ENCODE peak calls at places on chromosome 11, in seven cellular contexts. E is NB4, S is body of pancreas, V is neural progenitor cell, P is spleen, B is tibial artery, X is WTC11. U is an unnamed sample.

GRCh38 chr11:68373189-68373809 is 60.9 kb downstream of the LRP5 start:
- DNase-seq in V (no peak), P (no peak), E (no peak), B (peak), S (no peak), X (no peak), U (peak)

GRCh38 chr11:76788661-76789442 is 5.7 kb downstream of the TSKU start:
- DNase-seq in V (no peak), S (peak), P (peak), X (no peak), E (no peak), B (peak), U (no peak)

GRCh38 chr11:110479445-110480101 is 49.8 kb downstream of the FDX1 start:
- DNase-seq in S (no peak), X (no peak), E (peak), B (no peak), V (no peak), P (no peak), U (no peak)

GRCh38 chr11:2212411-2213251 is 41.0 kb upstream of the TH start:
- DNase-seq in P (peak), E (no peak), B (peak), S (peak), V (no peak), X (no peak), U (peak)

GRCh38 chr11:61028135-61028729 is 56.8 kb downstream of the CD6 start:
- DNase-seq in E (no peak), P (peak), B (no peak), X (no peak), V (no peak), S (no peak), U (no peak)

GRCh38 chr11:99268895-99269294 is 248.1 kb downstream of the CNTN5 start:
- DNase-seq in V (no peak), E (no peak), P (no peak), X (no peak), S (no peak), B (no peak), U (no peak)

GRCh38 chr11:41309716-41310115 is 149.7 kb downstream of the LRRC4C start:
- DNase-seq in E (no peak), X (peak), S (no peak), B (no peak), V (peak), P (no peak), U (no peak)

GRCh38 chr11:125370561-125371389 is 125.3 kb downstream of the FEZ1 start:
- DNase-seq in V (peak), X (no peak), E (no peak), P (peak), B (no peak), S (no peak), U (no peak)

GRCh38 chr11:122071680-122072321 is 44.2 kb downstream of the BLID start:
- DNase-seq in E (no peak), X (peak), S (no peak), P (no peak), V (peak), B (no peak), U (no peak)

GRCh38 chr11:31050061-31050790 is 319.3 kb downstream of the DCDC1 start:
- DNase-seq in P (no peak), X (no peak), S (no peak), V (no peak), B (no peak), E (no peak), U (no peak)

GRCh38 chr11:19715373-19715772 is 2.7 kb downstream of the NAV2 start:
- DNase-seq in E (no peak), V (no peak), P (no peak), B (peak), X (no peak), S (peak), U (no peak)

GRCh38 chr11:26944866-26945664 is 48.8 kb upstream of the FIBIN start:
- DNase-seq in E (no peak), V (no peak), B (no peak), S (no peak), P (no peak), X (no peak), U (no peak)

GRCh38 chr11:12174145-12175143 is 64.1 kb downstream of the MICAL2 start:
- DNase-seq in S (no peak), X (no peak), E (peak), V (no peak), P (no peak), B (no peak), U (no peak)

GRCh38 chr11:13826505-13827278 is 135.8 kb upstream of the SPON1 start:
- DNase-seq in S (no peak), V (no peak), P (no peak), X (no peak), B (no peak), E (no peak), U (no peak)

GRCh38 chr11:120272303-120272702 is 32.4 kb downstream of the POU2F3 start:
- DNase-seq in X (no peak), P (no peak), S (no peak), B (no peak), V (no peak), E (no peak), U (no peak)

GRCh38 chr11:128666397-128666796 is 27.5 kb upstream of the FLI1 start:
- DNase-seq in P (no peak), S (no peak), V (no peak), B (no peak), X (no peak), E (no peak), U (no peak)

GRCh38 chr11:130633466-130633865 is 185.0 kb downstream of the ADAMTS15 start:
- DNase-seq in X (no peak), P (no peak), S (no peak), B (no peak), E (no peak), V (no peak), U (no peak)

GRCh38 chr11:121936781-121937447 is 179.1 kb downstream of the BLID start:
- DNase-seq in B (no peak), X (no peak), S (no peak), P (no peak), E (no peak), V (no peak), U (no peak)

GRCh38 chr11:15097411-15097810 is 17.3 kb upstream of the INSC start:
- DNase-seq in X (no peak), E (no peak), P (no peak), V (no peak), B (no peak), S (no peak), U (no peak)
- TF ChIP-seq CTCF in X (no peak), E (no peak), P (no peak), V (no peak), B (no peak), S (no peak), U (no peak)

DNA sequence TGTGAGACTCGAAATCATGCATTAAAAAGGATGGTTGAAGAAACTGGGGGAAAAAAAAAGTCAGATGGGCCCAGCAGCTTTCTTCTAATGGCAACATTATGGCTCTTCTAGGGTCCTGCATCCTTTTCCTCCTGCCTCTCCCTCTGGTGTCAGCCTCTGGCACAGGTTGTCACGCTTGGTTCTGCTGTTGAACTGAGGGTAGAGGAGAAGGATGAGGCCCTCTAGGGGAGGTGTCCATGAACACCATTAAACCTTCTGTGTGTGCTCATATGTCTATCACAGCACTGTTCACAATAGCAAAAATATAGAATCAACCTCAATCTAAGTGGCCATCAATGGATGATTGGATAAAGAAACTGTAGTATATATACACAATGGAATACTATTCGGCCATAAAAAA is 36.0 kb downstream of the BUD13 start:
- DNase-seq in V (no peak), X (no peak), P (peak), E (peak), S (no peak), B (no peak), U (no peak)
- TF ChIP-seq CTCF in V (no peak), X (no peak), P (no peak), E (peak), S (no peak), B (no peak), U (no peak)

GRCh38 chr11:126515501-126515900 is 160.0 kb downstream of the ST3GAL4 start:
- DNase-seq in E (no peak), X (no peak), V (no peak), S (no peak), B (no peak), P (peak), U (no peak)

GRCh38 chr11:126521196-126521595 is 165.7 kb downstream of the ST3GAL4 start:
- DNase-seq in B (no peak), S (no peak), X (no peak), P (peak), E (no peak), V (no peak), U (no peak)

GRCh38 chr11:126519653-126520573 is 164.4 kb downstream of the ST3GAL4 start:
- DNase-seq in V (no peak), P (peak), E (no peak), B (no peak), S (no peak), X (no peak), U (peak)

GRCh38 chr11:126518996-126519351 is 163.5 kb downstream of the ST3GAL4 start:
- DNase-seq in V (no peak), E (no peak), S (no peak), P (peak), X (no peak), B (no peak), U (no peak)

DNA sequence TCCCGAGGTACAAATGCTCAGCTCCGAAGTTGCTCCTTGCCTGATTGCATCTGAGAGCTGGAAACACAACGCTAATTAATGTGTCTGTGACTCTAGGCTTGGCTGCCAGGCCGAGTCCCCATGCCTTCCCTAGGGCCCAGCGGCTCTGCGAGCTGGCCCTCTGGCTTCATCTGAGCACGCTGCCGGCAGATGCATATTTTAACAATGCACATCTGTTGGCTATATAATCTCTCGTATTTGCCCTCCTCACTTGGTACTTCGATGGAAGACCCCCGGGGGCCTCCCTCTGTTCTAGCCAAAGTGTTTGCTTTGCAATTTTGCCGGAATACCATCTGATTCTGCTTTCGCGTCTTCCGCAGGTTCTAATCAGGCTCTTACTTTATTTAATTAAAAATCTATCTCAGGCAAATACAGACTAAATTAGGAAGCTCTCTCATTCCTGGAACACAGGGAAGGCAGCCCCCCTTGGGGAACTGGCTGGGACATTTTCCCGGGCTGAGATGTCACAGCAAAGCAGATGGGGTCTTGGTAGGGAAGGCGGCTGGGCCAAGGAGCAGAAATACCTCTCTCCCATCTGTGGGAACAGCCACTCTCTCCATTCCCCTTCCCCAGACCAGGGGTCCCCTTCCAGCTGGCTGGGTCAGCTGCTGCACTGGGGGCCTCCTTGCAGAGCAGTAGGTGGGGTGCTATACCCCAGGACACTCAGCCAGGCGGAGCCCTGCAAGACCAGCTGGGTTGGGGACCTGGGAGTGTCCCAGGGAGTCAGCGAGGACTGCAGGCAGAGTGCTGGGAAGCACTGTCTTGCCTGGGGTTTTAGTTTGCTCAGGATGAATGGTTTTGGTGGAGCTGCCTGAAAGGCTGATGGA is 162.9 kb downstream of the ST3GAL4 start:
- DNase-seq in E (no peak), V (no peak), X (no peak), P (peak), B (no peak), S (no peak), U (no peak)
- TF ChIP-seq CTCF in E (no peak), V (no peak), X (no peak), P (no peak), B (no peak), S (no peak), U (no peak)

GRCh38 chr11:57641426-57641825 is 8.3 kb downstream of the YPEL4 start:
- DNase-seq in X (no peak), P (no peak), E (peak), B (no peak), V (peak), S (no peak), U (no peak)

GRCh38 chr11:57640068-57640800 is 9.5 kb downstream of the YPEL4 start:
- DNase-seq in P (no peak), S (no peak), E (no peak), X (no peak), B (no peak), V (no peak), U (no peak)

GRCh38 chr11:57639321-57640067 is 10.2 kb downstream of the YPEL4 start:
- DNase-seq in S (no peak), B (no peak), V (peak), P (no peak), E (peak), X (peak), U (no peak)

GRCh38 chr11:57638811-57639320 is 10.8 kb downstream of the YPEL4 start:
- DNase-seq in X (peak), E (no peak), V (peak), P (no peak), B (no peak), S (no peak), U (no peak)

DNA sequence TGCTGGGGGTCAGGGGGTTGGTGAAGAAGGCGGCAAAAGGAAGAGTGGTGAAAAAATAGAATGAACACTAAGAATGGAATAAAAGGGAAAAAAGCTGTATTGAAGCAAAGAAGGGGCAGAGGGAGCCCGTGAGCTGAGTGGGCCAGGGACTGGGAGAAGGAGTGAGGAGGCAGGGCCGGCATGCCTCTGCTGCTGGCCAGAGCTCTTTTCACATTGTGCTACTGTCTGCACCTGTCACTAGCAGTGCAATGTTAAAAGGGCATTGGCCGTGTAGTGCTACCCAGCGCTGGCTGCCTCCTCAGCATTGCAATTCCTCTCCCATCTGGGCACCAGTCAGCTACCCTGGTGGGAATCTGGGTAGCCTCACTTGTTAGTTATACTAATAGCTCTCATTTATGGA is 8.7 kb downstream of the YPEL4 start:
- DNase-seq in P (no peak), S (no peak), B (no peak), E (peak), X (peak), V (peak), U (no peak)
- TF ChIP-seq CTCF in P (no peak), S (no peak), B (no peak), E (peak), X (no peak), V (peak), U (no peak)

U was measured in testis.